ENCODE peak calls at places on chromosomes 11 and 22, in eight cellular contexts. U, G, F, B, E, O, Q and S are unnamed samples.

GRCh38 chr11:57499413-57499982 is 16.0 kb downstream of the SLC43A1 start:
- DNase-seq in U (peak), G (peak), F (peak), B (peak), E (peak), O (peak), Q (peak), S (peak)

GRCh38 chr22:28938286-28938833 is 55.0 kb downstream of the ZNRF3 start:
- DNase-seq in U (no peak), G (no peak), F (no peak), B (no peak), E (no peak), O (no peak), Q (no peak), S (no peak)

GRCh38 chr11:110833033-110833484 is 120.8 kb upstream of the ARHGAP20 start:
- DNase-seq in U (no peak), G (no peak), F (no peak), B (no peak), E (no peak), O (no peak), Q (no peak), S (no peak)

GRCh38 chr22:11066458-11067285 is 4461.3 kb upstream of the OR11H1 start:
- DNase-seq in U (no peak), G (no peak), F (peak), B (no peak), E (no peak), O (no peak), Q (no peak), S (peak)

GRCh38 chr11:126993599-126993998 is 7.0 kb downstream of the KIRREL3 start:
- DNase-seq in U (no peak), G (no peak), F (no peak), B (no peak), E (no peak), O (no peak), Q (no peak), S (no peak)

GRCh38 chr11:19987243-19987870 is 172.9 kb downstream of the DBX1 start:
- DNase-seq in U (no peak), G (no peak), F (no peak), B (no peak), E (no peak), O (no peak), Q (no peak), S (no peak)

GRCh38 chr11:15145151-15145550 is 30.4 kb downstream of the INSC start:
- DNase-seq in U (no peak), G (no peak), F (no peak), B (no peak), E (no peak), O (no peak), Q (no peak), S (no peak)

GRCh38 chr11:66683877-66684276 is 6.2 kb upstream of the RBM4B start:
- DNase-seq in U (no peak), G (no peak), F (peak), B (no peak), E (no peak), O (no peak), Q (peak), S (no peak)

GRCh38 chr11:36155770-36156485 is 133.3 kb downstream of the COMMD9 start:
- DNase-seq in U (no peak), G (no peak), F (no peak), B (no peak), E (no peak), O (no peak), Q (no peak), S (no peak)

GRCh38 chr11:31492320-31492913 is 17.0 kb downstream of the IMMP1L start:
- DNase-seq in U (no peak), G (no peak), F (no peak), B (no peak), E (no peak), O (no peak), Q (no peak), S (no peak)

GRCh38 chr11:93192163-93192562 is 5.6 kb downstream of the SLC36A4 start:
- DNase-seq in U (no peak), G (no peak), F (no peak), B (no peak), E (no peak), O (no peak), Q (no peak), S (no peak)

GRCh38 chr11:62431171-62431895 is 12.5 kb downstream of the SCGB1A1 start:
- DNase-seq in U (no peak), G (no peak), F (no peak), B (no peak), E (no peak), O (no peak), Q (no peak), S (no peak)
- H3K4me3 ChIP-seq in U (no peak), G (no peak), F (no peak), B (no peak), E (no peak), O (no peak), Q (no peak), S (no peak)

GRCh38 chr11:86068138-86068861 is 584 bp downstream of the PICALM start:
- DNase-seq in U (peak), G (no peak), F (peak), B (no peak), E (no peak), O (peak), Q (peak), S (peak)

GRCh38 chr11:86066606-86067229 is 2.2 kb downstream of the PICALM start:
- DNase-seq in U (no peak), G (no peak), F (no peak), B (no peak), E (no peak), O (no peak), Q (no peak), S (no peak)

GRCh38 chr11:86068951-86069407 is at the start of gene PICALM:
- DNase-seq in U (peak), G (peak), F (peak), B (peak), E (peak), O (peak), Q (peak), S (peak)

GRCh38 chr11:86066033-86066432 is 2.9 kb downstream of the PICALM start:
- DNase-seq in U (no peak), G (no peak), F (no peak), B (no peak), E (no peak), O (no peak), Q (no peak), S (no peak)

GRCh38 chr11:86067230-86068137 is 1.4 kb downstream of the PICALM start:
- DNase-seq in U (no peak), G (no peak), F (no peak), B (no peak), E (no peak), O (no peak), Q (no peak), S (no peak)
- TF ChIP-seq POLR2A in U (no peak), G (no peak), F (no peak), B (no peak), E (no peak), O (no peak), Q (no peak), S (no peak)

GRCh38 chr11:3159296-3160190 is 5.6 kb downstream of the OSBPL5 start:
- DNase-seq in U (peak), G (no peak), F (peak), B (no peak), E (peak), O (no peak), Q (peak), S (peak)

GRCh38 chr11:3162410-3163240 is 2.5 kb downstream of the OSBPL5 start:
- DNase-seq in U (no peak), G (no peak), F (peak), B (no peak), E (no peak), O (no peak), Q (no peak), S (no peak)

GRCh38 chr11:3160252-3161031 is 4.7 kb downstream of the OSBPL5 start:
- DNase-seq in U (peak), G (peak), F (peak), B (no peak), E (peak), O (no peak), Q (peak), S (peak)

GRCh38 chr11:3161720-3162409 is 3.2 kb downstream of the OSBPL5 start:
- DNase-seq in U (no peak), G (no peak), F (peak), B (no peak), E (no peak), O (no peak), Q (peak), S (no peak)

DNA sequence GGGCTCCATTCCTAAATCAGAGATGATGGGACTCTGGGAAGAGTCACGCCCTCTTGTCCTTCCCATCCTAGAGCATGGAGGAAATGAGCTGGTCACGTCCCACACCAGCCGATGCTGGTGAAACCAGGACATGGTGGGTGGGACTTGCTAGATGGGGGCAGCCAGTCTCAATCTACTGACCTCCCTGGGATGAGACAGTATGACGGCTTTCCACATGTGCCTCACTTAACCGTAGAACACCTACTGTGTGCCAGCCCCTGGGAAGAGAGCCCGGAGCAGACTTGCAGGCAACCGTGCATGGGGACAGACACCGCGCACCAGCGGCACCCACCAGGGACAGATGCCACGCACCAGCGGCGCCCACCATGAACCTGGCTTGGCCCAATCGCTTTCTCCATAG is 3.8 kb downstream of the OSBPL5 start:
- DNase-seq in U (no peak), G (no peak), F (peak), B (no peak), E (peak), O (no peak), Q (peak), S (peak)
- H3K4me3 ChIP-seq in U (no peak), G (peak), F (no peak), B (no peak), E (no peak), O (no peak), Q (no peak), S (no peak)

GRCh38 chr11:12540913-12541587 is 133.2 kb upstream of the TEAD1 start:
- DNase-seq in U (no peak), G (no peak), F (no peak), B (no peak), E (peak), O (peak), Q (peak), S (peak)

GRCh38 chr11:12541588-12542151 is 132.6 kb upstream of the TEAD1 start:
- DNase-seq in U (no peak), G (no peak), F (no peak), B (no peak), E (no peak), O (no peak), Q (no peak), S (no peak)

GRCh38 chr11:12539570-12539969 is 134.7 kb upstream of the TEAD1 start:
- DNase-seq in U (no peak), G (no peak), F (no peak), B (no peak), E (no peak), O (no peak), Q (no peak), S (no peak)

GRCh38 chr11:12538889-12539421 is 135.3 kb upstream of the TEAD1 start:
- DNase-seq in U (no peak), G (no peak), F (no peak), B (no peak), E (no peak), O (no peak), Q (no peak), S (no peak)

GRCh38 chr11:12540075-12540685 is 134.0 kb upstream of the TEAD1 start:
- DNase-seq in U (no peak), G (peak), F (no peak), B (no peak), E (no peak), O (no peak), Q (no peak), S (no peak)
- TF ChIP-seq POLR2A in U (no peak), G (no peak), F (no peak), B (no peak), E (no peak), O (no peak), Q (no peak), S (no peak)

GRCh38 chr11:10537587-10537986 is 3.4 kb downstream of the RNF141 start:
- DNase-seq in U (no peak), G (no peak), F (no peak), B (no peak), E (no peak), O (no peak), Q (no peak), S (no peak)

GRCh38 chr11:10539339-10539738 is 1.6 kb downstream of the RNF141 start:
- DNase-seq in U (no peak), G (no peak), F (no peak), B (no peak), E (no peak), O (peak), Q (no peak), S (no peak)

GRCh38 chr11:10540915-10541591 is at the start of gene RNF141:
- DNase-seq in U (peak), G (peak), F (peak), B (peak), E (peak), O (peak), Q (peak), S (peak)

GRCh38 chr11:10540546-10540914 is 457 bp downstream of the RNF141 start:
- DNase-seq in U (peak), G (no peak), F (no peak), B (no peak), E (no peak), O (no peak), Q (peak), S (peak)

GRCh38 chr11:10538924-10539323 is 2.1 kb downstream of the RNF141 start:
- DNase-seq in U (no peak), G (no peak), F (no peak), B (no peak), E (no peak), O (no peak), Q (no peak), S (no peak)
- H3K4me3 ChIP-seq in U (no peak), G (peak), F (no peak), B (no peak), E (no peak), O (no peak), Q (no peak), S (no peak)

GRCh38 chr11:106723071-106723470 is 295.2 kb downstream of the GUCY1A2 start:
- DNase-seq in U (no peak), G (no peak), F (no peak), B (no peak), E (no peak), O (no peak), Q (no peak), S (no peak)

GRCh38 chr11:106714179-106714578 is 304.1 kb downstream of the GUCY1A2 start:
- DNase-seq in U (no peak), G (no peak), F (no peak), B (no peak), E (no peak), O (no peak), Q (no peak), S (no peak)

GRCh38 chr11:106717222-106717621 is 301.1 kb downstream of the GUCY1A2 start:
- DNase-seq in U (no peak), G (no peak), F (no peak), B (no peak), E (no peak), O (no peak), Q (no peak), S (no peak)
- TF ChIP-seq POLR2A in U (no peak), G (no peak), F (no peak), B (no peak), E (no peak), O (no peak), Q (no peak), S (no peak)

GRCh38 chr11:118171274-118172062 is 5.0 kb downstream of the SCN2B start:
- DNase-seq in U (peak), G (no peak), F (peak), B (no peak), E (peak), O (peak), Q (peak), S (peak)

GRCh38 chr11:118169300-118170140 is 6.9 kb downstream of the SCN2B start:
- DNase-seq in U (no peak), G (no peak), F (no peak), B (no peak), E (no peak), O (no peak), Q (no peak), S (no peak)

GRCh38 chr11:118170231-118170630 is 6.2 kb downstream of the SCN2B start:
- DNase-seq in U (no peak), G (no peak), F (no peak), B (no peak), E (no peak), O (no peak), Q (no peak), S (no peak)

GRCh38 chr11:118172356-118172755 is 4.1 kb downstream of the SCN2B start:
- DNase-seq in U (no peak), G (no peak), F (no peak), B (no peak), E (no peak), O (no peak), Q (no peak), S (no peak)

DNA sequence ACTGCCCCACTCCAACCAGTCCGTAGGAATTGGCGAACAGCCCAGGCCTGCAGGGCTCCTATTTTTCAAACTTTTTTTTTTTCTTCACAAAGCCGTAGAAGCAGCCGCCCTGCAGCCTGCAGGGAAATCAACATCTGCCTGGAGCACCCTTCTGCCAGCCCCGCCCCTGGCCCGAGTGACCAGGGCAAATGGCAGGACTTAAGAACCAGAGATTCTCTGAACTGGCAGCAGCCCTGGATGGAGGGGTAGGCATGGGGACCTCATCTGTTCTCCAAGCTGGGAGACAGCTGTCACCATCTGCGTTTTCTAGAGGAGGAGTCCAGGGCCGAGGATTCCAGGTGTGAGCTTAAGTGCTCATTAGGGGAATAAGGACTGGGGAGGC is 5.6 kb downstream of the SCN2B start:
- DNase-seq in U (peak), G (no peak), F (no peak), B (no peak), E (no peak), O (no peak), Q (no peak), S (no peak)
- H3K4me3 ChIP-seq in U (no peak), G (no peak), F (no peak), B (no peak), E (no peak), O (no peak), Q (no peak), S (no peak)

GRCh38 chr11:69642913-69643632 is 2.1 kb downstream of the CCND1 start:
- DNase-seq in U (peak), G (no peak), F (peak), B (no peak), E (peak), O (peak), Q (peak), S (peak)

GRCh38 chr11:69640995-69641581 is at the start of gene CCND1:
- DNase-seq in U (peak), G (peak), F (peak), B (no peak), E (no peak), O (peak), Q (peak), S (peak)

GRCh38 chr11:69641681-69642548 is 959 bp downstream of the CCND1 start:
- DNase-seq in U (no peak), G (no peak), F (peak), B (no peak), E (no peak), O (no peak), Q (no peak), S (peak)

GRCh38 chr11:69643646-69644045 is 2.7 kb downstream of the CCND1 start:
- DNase-seq in U (no peak), G (no peak), F (no peak), B (no peak), E (no peak), O (no peak), Q (no peak), S (no peak)

DNA sequence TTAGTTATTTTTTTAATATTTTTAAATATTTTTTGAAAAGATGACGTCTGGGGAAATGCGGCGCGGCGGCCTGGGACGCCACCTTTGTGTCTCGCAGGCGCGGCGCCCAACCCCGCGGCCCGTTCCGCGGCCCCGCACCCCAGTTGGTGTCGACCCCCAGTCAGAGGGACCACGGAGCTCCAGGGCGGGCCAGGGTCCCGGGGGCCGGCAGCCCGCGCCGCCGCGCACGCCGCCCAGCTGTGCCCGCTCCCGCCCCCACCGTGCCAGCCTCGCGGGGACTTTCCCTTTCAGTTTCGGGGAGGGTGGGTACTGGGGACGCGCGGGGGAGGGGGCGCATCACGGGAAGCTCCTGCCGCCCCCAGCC is 1.6 kb downstream of the CCND1 start:
- DNase-seq in U (peak), G (no peak), F (peak), B (no peak), E (no peak), O (no peak), Q (no peak), S (peak)
- TF ChIP-seq POLR2A in U (no peak), G (no peak), F (no peak), B (no peak), E (no peak), O (no peak), Q (no peak), S (no peak)

GRCh38 chr11:122189259-122189658 is 73.2 kb upstream of the BLID start:
- DNase-seq in U (no peak), G (peak), F (no peak), B (no peak), E (no peak), O (peak), Q (peak), S (no peak)
- H3K4me3 ChIP-seq in U (no peak), G (no peak), F (no peak), B (no peak), E (no peak), O (no peak), Q (no peak), S (no peak)

DNA sequence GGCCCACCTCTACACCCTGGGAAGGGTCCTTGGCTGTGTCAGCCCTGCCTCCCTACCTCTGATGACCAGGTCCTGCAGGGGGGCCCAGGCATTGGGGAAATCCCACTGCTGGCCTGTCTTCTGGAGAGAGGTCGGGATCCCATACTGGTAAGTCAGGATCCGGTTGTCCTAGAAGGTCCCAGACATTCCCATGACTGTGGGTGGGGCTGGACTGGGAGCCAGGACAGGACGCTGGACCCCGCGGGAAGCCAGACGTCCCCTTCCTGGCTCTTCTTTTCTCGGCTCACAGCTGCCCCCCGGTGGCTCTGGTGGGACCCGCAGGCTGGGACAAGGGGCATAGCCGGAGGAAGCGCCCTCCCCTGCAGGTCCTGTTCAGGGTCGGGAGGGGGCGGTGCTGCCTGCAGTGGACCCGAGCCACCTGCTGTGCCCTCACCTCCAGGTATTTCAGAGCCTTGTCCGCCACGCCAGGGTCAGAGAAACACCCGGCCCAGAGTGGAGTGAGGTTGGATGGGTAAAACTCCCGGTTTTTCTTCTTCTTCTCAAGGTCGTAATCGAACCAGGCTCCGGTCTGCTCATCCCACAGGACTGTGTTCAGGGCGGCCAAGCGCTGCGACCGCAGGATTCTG is 20.0 kb downstream of the TREH start:
- DNase-seq in U (peak), G (peak), F (peak), B (no peak), E (peak), O (peak), Q (peak), S (peak)
- TF ChIP-seq POLR2A in U (no peak), G (no peak), F (no peak), B (no peak), E (peak), O (no peak), Q (no peak), S (no peak)